ENCODE peak calls at places on chromosomes 2 and 18, in eight cellular contexts. U is pancreas; G is A549; C is activated CD4-positive, alpha-beta T cell treated with anti-CD3 and anti-CD28 coated beads for 48 hours; I is EH; X is cardiac muscle cell; J is immature natural killer cell; W is progenitor cell of endocrine pancreas. B is an unnamed sample.
A peak's percentile ranks its signal among the peaks of the same experiment; 100 is the strongest.

GRCh38 chr2:30385327-30385726 is 61.7 kb upstream of the LCLAT1 start:
- DNase-seq in W (peak; percentile 53), G (no peak), I (peak; percentile 68), C (no peak), X (peak; percentile 83), J (no peak), U (no peak), B (peak; percentile 41)

GRCh38 chr18:37720706-37721105 is 155.1 kb upstream of the CELF4 start:
- DNase-seq in X (no peak), G (no peak), I (no peak), W (no peak), U (no peak), J (no peak), C (no peak), B (no peak)

GRCh38 chr2:101442667-101443061 is 32.2 kb downstream of the RFX8 start:
- DNase-seq in W (no peak), G (no peak), X (no peak), U (no peak), I (peak; percentile 15), J (no peak), C (no peak), B (no peak)

GRCh38 chr2:218344755-218345417 is 11.8 kb upstream of the CATIP start:
- DNase-seq in X (no peak), I (no peak), G (no peak), U (no peak), W (no peak), J (no peak), C (no peak), B (no peak)

GRCh38 chr2:227036527-227036926 is 127.5 kb downstream of the COL4A4 start:
- DNase-seq in J (no peak), G (no peak), I (no peak), C (no peak), X (no peak), U (no peak), W (no peak), B (no peak)

GRCh38 chr2:47230418-47230817 is 75.3 kb upstream of the STPG4 start:
- DNase-seq in U (no peak), I (no peak), X (no peak), C (no peak), G (no peak), W (no peak), J (no peak), B (no peak)

GRCh38 chr2:218727502-218728165 is 17.0 kb downstream of the TTLL4 start:
- DNase-seq in X (no peak), I (peak; percentile 41), W (no peak), C (peak; percentile 21), U (no peak), G (no peak), J (no peak), B (no peak)

GRCh38 chr18:22194151-22194598 is 24.8 kb downstream of the GATA6 start:
- DNase-seq in U (no peak), G (no peak), J (no peak), I (no peak), C (no peak), X (peak; percentile 78), W (peak; percentile 45), B (no peak)

GRCh38 chr2:149004836-149005235 is 33.7 kb upstream of the LYPD6B start:
- DNase-seq in W (no peak), I (peak; percentile 86), C (no peak), U (no peak), G (no peak), X (no peak), J (no peak), B (no peak)

GRCh38 chr2:43043471-43043870 is 182.9 kb downstream of the ZFP36L2 start:
- DNase-seq in G (no peak), X (no peak), I (no peak), C (no peak), W (no peak), J (no peak), U (no peak), B (no peak)

GRCh38 chr2:191811807-191812602 is 34.9 kb downstream of the CAVIN2 start:
- DNase-seq in U (peak; percentile 5), C (peak; percentile 55), I (peak; percentile 69), W (peak; percentile 30), G (peak; percentile 31), X (peak; percentile 73), J (peak; percentile 31), B (peak; percentile 39)

GRCh38 chr2:154402138-154402714 is 296.3 kb upstream of the KCNJ3 start:
- DNase-seq in G (peak; percentile 8), I (no peak), X (peak; percentile 60), W (no peak), J (no peak), U (no peak), C (no peak), B (no peak)

GRCh38 chr2:102286041-102286440 is 25.3 kb upstream of the IL1RL1 start:
- DNase-seq in J (no peak), I (no peak), W (no peak), X (no peak), G (no peak), C (no peak), U (no peak), B (peak; percentile 5)

GRCh38 chr18:35386600-35387366 is 9.6 kb upstream of the ZNF396 start:
- DNase-seq in J (peak; percentile 70), W (peak; percentile 30), G (peak; percentile 59), U (peak; percentile 39), C (peak; percentile 69), I (peak; percentile 76), X (peak; percentile 85), B (peak; percentile 45)